ENCODE peak calls at places on chromosomes 3 and 15, in nine cellular contexts. One of them, this sample, is unnamed.

GRCh38 chr3:150912501-150912900 is 7.3 kb upstream of the MINDY4B start:
- DNase-seq in Caki2: no peak
- DNase-seq in kidney: no peak
- DNase-seq in activated gamma-delta T cell treated with Interleukin-2 at 50 U/mL for 16 hours: no peak
- DNase-seq in activated CD8-positive, alpha-beta T cell treated with anti-CD3 and anti-CD28 coated beads for 36 hours: no peak
- DNase-seq in ascending aorta: no peak
- DNase-seq in NCI-H510A treated with DMSO at 0.1 percent for 48 hours: no peak
- DNase-seq in activated CD8-positive, alpha-beta memory T cell treated with anti-CD3 and anti-CD28 coated beads for 48 hours: no peak
- DNase-seq in fibroblast of lung: peak; percentile 2
- DNase-seq in this sample: no peak

GRCh38 chr3:123757281-123757940 is 126.7 kb downstream of the MYLK start:
- DNase-seq in kidney: no peak
- DNase-seq in Caki2: peak; percentile 33
- DNase-seq in NCI-H510A treated with DMSO at 0.1 percent for 48 hours: peak; percentile 50
- DNase-seq in ascending aorta: no peak
- DNase-seq in activated CD8-positive, alpha-beta T cell treated with anti-CD3 and anti-CD28 coated beads for 36 hours: peak; percentile 5
- DNase-seq in activated CD8-positive, alpha-beta memory T cell treated with anti-CD3 and anti-CD28 coated beads for 48 hours: no peak
- DNase-seq in activated gamma-delta T cell treated with Interleukin-2 at 50 U/mL for 16 hours: no peak
- DNase-seq in fibroblast of lung: no peak
- DNase-seq in this sample: no peak

GRCh38 chr3:13535905-13536304 is 13.0 kb upstream of the FBLN2 start:
- DNase-seq in fibroblast of lung: no peak
- DNase-seq in activated gamma-delta T cell treated with Interleukin-2 at 50 U/mL for 16 hours: no peak
- DNase-seq in kidney: peak; percentile 50
- DNase-seq in activated CD8-positive, alpha-beta T cell treated with anti-CD3 and anti-CD28 coated beads for 36 hours: no peak
- DNase-seq in NCI-H510A treated with DMSO at 0.1 percent for 48 hours: no peak
- DNase-seq in activated CD8-positive, alpha-beta memory T cell treated with anti-CD3 and anti-CD28 coated beads for 48 hours: no peak
- DNase-seq in Caki2: no peak
- DNase-seq in ascending aorta: no peak
- DNase-seq in this sample: no peak

GRCh38 chr3:173993299-173993698 is 595.8 kb downstream of the NLGN1 start:
- DNase-seq in Caki2: peak; percentile 56
- DNase-seq in ascending aorta: no peak
- DNase-seq in activated CD8-positive, alpha-beta T cell treated with anti-CD3 and anti-CD28 coated beads for 36 hours: no peak
- DNase-seq in activated gamma-delta T cell treated with Interleukin-2 at 50 U/mL for 16 hours: no peak
- DNase-seq in fibroblast of lung: peak; percentile 78
- DNase-seq in NCI-H510A treated with DMSO at 0.1 percent for 48 hours: no peak
- DNase-seq in activated CD8-positive, alpha-beta memory T cell treated with anti-CD3 and anti-CD28 coated beads for 48 hours: no peak
- DNase-seq in kidney: no peak
- DNase-seq in this sample: no peak

GRCh38 chr3:191382661-191383060 is 52.3 kb upstream of the UTS2B start:
- DNase-seq in ascending aorta: no peak
- DNase-seq in kidney: no peak
- DNase-seq in activated gamma-delta T cell treated with Interleukin-2 at 50 U/mL for 16 hours: no peak
- DNase-seq in Caki2: no peak
- DNase-seq in activated CD8-positive, alpha-beta T cell treated with anti-CD3 and anti-CD28 coated beads for 36 hours: no peak
- DNase-seq in NCI-H510A treated with DMSO at 0.1 percent for 48 hours: no peak
- DNase-seq in activated CD8-positive, alpha-beta memory T cell treated with anti-CD3 and anti-CD28 coated beads for 48 hours: no peak
- DNase-seq in fibroblast of lung: no peak
- DNase-seq in this sample: no peak

GRCh38 chr15:38049876-38050275 is 115.4 kb downstream of the TMCO5A start:
- DNase-seq in activated CD8-positive, alpha-beta T cell treated with anti-CD3 and anti-CD28 coated beads for 36 hours: no peak
- DNase-seq in activated CD8-positive, alpha-beta memory T cell treated with anti-CD3 and anti-CD28 coated beads for 48 hours: no peak
- DNase-seq in activated gamma-delta T cell treated with Interleukin-2 at 50 U/mL for 16 hours: no peak
- DNase-seq in kidney: no peak
- DNase-seq in fibroblast of lung: no peak
- DNase-seq in NCI-H510A treated with DMSO at 0.1 percent for 48 hours: no peak
- DNase-seq in Caki2: no peak
- DNase-seq in ascending aorta: no peak
- DNase-seq in this sample: no peak

GRCh38 chr15:40266828-40267304 is 16.0 kb downstream of the ANKRD63 start:
- DNase-seq in kidney: peak; percentile 67
- DNase-seq in fibroblast of lung: peak; percentile 96
- DNase-seq in activated CD8-positive, alpha-beta memory T cell treated with anti-CD3 and anti-CD28 coated beads for 48 hours: no peak
- DNase-seq in Caki2: peak; percentile 92
- DNase-seq in NCI-H510A treated with DMSO at 0.1 percent for 48 hours: no peak
- DNase-seq in activated CD8-positive, alpha-beta T cell treated with anti-CD3 and anti-CD28 coated beads for 36 hours: peak; percentile 18
- DNase-seq in ascending aorta: peak; percentile 82
- DNase-seq in activated gamma-delta T cell treated with Interleukin-2 at 50 U/mL for 16 hours: no peak
- DNase-seq in this sample: peak; percentile 48

GRCh38 chr15:83030021-83030420 is 18.6 kb upstream of the C15orf40 start:
- DNase-seq in kidney: no peak
- DNase-seq in ascending aorta: no peak
- DNase-seq in Caki2: no peak
- DNase-seq in activated CD8-positive, alpha-beta memory T cell treated with anti-CD3 and anti-CD28 coated beads for 48 hours: no peak
- DNase-seq in fibroblast of lung: peak; percentile 90
- DNase-seq in NCI-H510A treated with DMSO at 0.1 percent for 48 hours: no peak
- DNase-seq in activated gamma-delta T cell treated with Interleukin-2 at 50 U/mL for 16 hours: no peak
- DNase-seq in activated CD8-positive, alpha-beta T cell treated with anti-CD3 and anti-CD28 coated beads for 36 hours: no peak
- DNase-seq in this sample: no peak

GRCh38 chr15:43104426-43104825 is 1.4 kb downstream of the UBR1 start:
- DNase-seq in activated gamma-delta T cell treated with Interleukin-2 at 50 U/mL for 16 hours: no peak
- DNase-seq in Caki2: no peak
- DNase-seq in activated CD8-positive, alpha-beta T cell treated with anti-CD3 and anti-CD28 coated beads for 36 hours: no peak
- DNase-seq in fibroblast of lung: peak; percentile 33
- DNase-seq in ascending aorta: no peak
- DNase-seq in kidney: no peak
- DNase-seq in NCI-H510A treated with DMSO at 0.1 percent for 48 hours: no peak
- DNase-seq in activated CD8-positive, alpha-beta memory T cell treated with anti-CD3 and anti-CD28 coated beads for 48 hours: no peak
- DNase-seq in this sample: no peak

GRCh38 chr3:72549819-72550581 is 298.2 kb downstream of the SHQ1 start:
- DNase-seq in NCI-H510A treated with DMSO at 0.1 percent for 48 hours: no peak
- DNase-seq in fibroblast of lung: no peak
- DNase-seq in activated CD8-positive, alpha-beta T cell treated with anti-CD3 and anti-CD28 coated beads for 36 hours: peak; percentile 20
- DNase-seq in activated gamma-delta T cell treated with Interleukin-2 at 50 U/mL for 16 hours: no peak
- DNase-seq in kidney: no peak
- DNase-seq in Caki2: no peak
- DNase-seq in activated CD8-positive, alpha-beta memory T cell treated with anti-CD3 and anti-CD28 coated beads for 48 hours: no peak
- DNase-seq in ascending aorta: no peak
- DNase-seq in this sample: no peak

GRCh38 chr3:4723921-4724698 is 231.0 kb downstream of the ITPR1 start:
- DNase-seq in activated CD8-positive, alpha-beta memory T cell treated with anti-CD3 and anti-CD28 coated beads for 48 hours: no peak
- DNase-seq in NCI-H510A treated with DMSO at 0.1 percent for 48 hours: no peak
- DNase-seq in activated gamma-delta T cell treated with Interleukin-2 at 50 U/mL for 16 hours: no peak
- DNase-seq in ascending aorta: no peak
- DNase-seq in fibroblast of lung: no peak
- DNase-seq in activated CD8-positive, alpha-beta T cell treated with anti-CD3 and anti-CD28 coated beads for 36 hours: no peak
- DNase-seq in kidney: no peak
- DNase-seq in Caki2: no peak
- DNase-seq in this sample: no peak

GRCh38 chr3:122661633-122662032 is 19.0 kb upstream of the PARP14 start:
- DNase-seq in fibroblast of lung: no peak
- DNase-seq in NCI-H510A treated with DMSO at 0.1 percent for 48 hours: no peak
- DNase-seq in activated CD8-positive, alpha-beta memory T cell treated with anti-CD3 and anti-CD28 coated beads for 48 hours: no peak
- DNase-seq in kidney: no peak
- DNase-seq in activated gamma-delta T cell treated with Interleukin-2 at 50 U/mL for 16 hours: no peak
- DNase-seq in ascending aorta: no peak
- DNase-seq in Caki2: no peak
- DNase-seq in activated CD8-positive, alpha-beta T cell treated with anti-CD3 and anti-CD28 coated beads for 36 hours: peak; percentile 50
- DNase-seq in this sample: no peak